ENCODE peak calls at places on chromosomes 3 and 15, in four cellular contexts. One of them, this sample, is unnamed.

GRCh38 chr3:2130726-2131125 is 32.1 kb downstream of the CNTN4 start:
- DNase-seq in cardiac septum: no peak
- DNase-seq in T1000: no peak
- DNase-seq in fibroblast of lung: no peak
- DNase-seq in this sample: no peak

GRCh38 chr15:45704329-45705249 is 69.8 kb downstream of the SQOR start:
- DNase-seq in T1000: no peak
- DNase-seq in fibroblast of lung: no peak
- DNase-seq in cardiac septum: no peak
- DNase-seq in this sample: no peak

GRCh38 chr3:132624790-132625189 is 27.7 kb downstream of the ACKR4 start:
- DNase-seq in cardiac septum: no peak
- DNase-seq in fibroblast of lung: no peak
- DNase-seq in T1000: no peak
- DNase-seq in this sample: no peak

GRCh38 chr3:129308636-129309035 is 30.0 kb downstream of the HMCES start:
- DNase-seq in fibroblast of lung: no peak
- DNase-seq in T1000: no peak
- DNase-seq in cardiac septum: no peak
- DNase-seq in this sample: no peak

GRCh38 chr3:177478170-177478859 is 281.0 kb upstream of the TBL1XR1 start:
- DNase-seq in fibroblast of lung: peak
- DNase-seq in cardiac septum: no peak
- DNase-seq in T1000: peak
- DNase-seq in this sample: no peak

GRCh38 chr3:60610441-60611112 is 640.7 kb downstream of the FHIT start:
- DNase-seq in T1000: peak
- DNase-seq in cardiac septum: peak
- DNase-seq in fibroblast of lung: peak
- DNase-seq in this sample: no peak

GRCh38 chr3:127038923-127039581 is 56.1 kb downstream of the PLXNA1 start:
- DNase-seq in fibroblast of lung: no peak
- DNase-seq in T1000: no peak
- DNase-seq in cardiac septum: no peak
- DNase-seq in this sample: no peak

GRCh38 chr3:33032937-33033336 is 64.0 kb downstream of the GLB1 start:
- DNase-seq in cardiac septum: no peak
- DNase-seq in fibroblast of lung: no peak
- DNase-seq in T1000: no peak
- DNase-seq in this sample: no peak

GRCh38 chr3:177977381-177978158 is 558.7 kb upstream of the KCNMB2 start:
- DNase-seq in fibroblast of lung: peak
- DNase-seq in T1000: peak
- DNase-seq in cardiac septum: no peak
- DNase-seq in this sample: no peak

GRCh38 chr3:36932979-36933378 is 11.9 kb downstream of the TRANK1 start:
- DNase-seq in cardiac septum: no peak
- DNase-seq in fibroblast of lung: peak
- DNase-seq in T1000: no peak
- DNase-seq in this sample: no peak

GRCh38 chr15:48336940-48337339 is 5.7 kb downstream of the DUT start:
- DNase-seq in cardiac septum: no peak
- DNase-seq in T1000: no peak
- DNase-seq in fibroblast of lung: peak
- DNase-seq in this sample: peak

GRCh38 chr3:58994746-58995330 is 55.0 kb downstream of the CFAP20DC start:
- DNase-seq in cardiac septum: no peak
- DNase-seq in fibroblast of lung: peak
- DNase-seq in T1000: peak
- DNase-seq in this sample: peak

GRCh38 chr3:72629191-72629611 is 219.0 kb downstream of the SHQ1 start:
- DNase-seq in T1000: no peak
- DNase-seq in fibroblast of lung: peak
- DNase-seq in cardiac septum: no peak
- DNase-seq in this sample: no peak

GRCh38 chr15:50119063-50119700 is at the start of gene ATP8B4:
- DNase-seq in T1000: no peak
- DNase-seq in cardiac septum: no peak
- DNase-seq in fibroblast of lung: no peak
- DNase-seq in this sample: no peak

GRCh38 chr3:127714151-127714571 is 41.4 kb downstream of the ABTB1 start:
- DNase-seq in cardiac septum: peak
- DNase-seq in T1000: no peak
- DNase-seq in fibroblast of lung: no peak
- DNase-seq in this sample: no peak

GRCh38 chr3:56801151-56801596 is 575 bp downstream of the ARHGEF3 start:
- DNase-seq in T1000: no peak
- DNase-seq in cardiac septum: no peak
- DNase-seq in fibroblast of lung: no peak
- DNase-seq in this sample: no peak

GRCh38 chr3:142603340-142603730 is 7.1 kb downstream of the PLS1 start:
- DNase-seq in T1000: no peak
- DNase-seq in fibroblast of lung: no peak
- DNase-seq in cardiac septum: no peak
- DNase-seq in this sample: no peak

GRCh38 chr3:8558645-8559044 is 57.0 kb downstream of the LMCD1 start:
- DNase-seq in fibroblast of lung: peak
- DNase-seq in T1000: no peak
- DNase-seq in cardiac septum: no peak
- DNase-seq in this sample: no peak

This sample was measured in BE2C.